ENCODE peak calls at places on chromosomes 4 and X, in six cellular contexts. B is COLO829; X is pons; A is T follicular helper cell; F is stimulated activated CD8-positive, alpha-beta memory T cell treated with anti-CD3 and anti-CD28 coated beads, Interleukin-4, amount 100 ng/mL, for 1 hour; W is WERI-Rb-1. K is an unnamed sample.
A peak's percentile ranks its signal among the peaks of the same experiment; 100 is the strongest.

GRCh38 chr4:48954314-48954713 is 31.8 kb upstream of the CWH43 start:
- DNase-seq in B (no peak), A (no peak), W (no peak), X (no peak), F (no peak), K (no peak)

GRCh38 chrX:1659664-1660461 is 45.0 kb downstream of the ASMT start:
- DNase-seq in A (no peak), B (no peak), W (no peak), X (no peak), F (no peak), K (no peak)

GRCh38 chr4:85478576-85478975 is 3.6 kb downstream of the ARHGAP24 start:
- DNase-seq in W (no peak), X (no peak), A (no peak), B (peak; percentile 36), F (no peak), K (no peak)

GRCh38 chrX:49053223-49054072 is 5.4 kb upstream of the CCDC120 start:
- DNase-seq in W (peak; percentile 85), F (peak; percentile 29), A (peak; percentile 30), B (peak; percentile 74), X (no peak), K (peak; percentile 78)

GRCh38 chr4:108031427-108032083 is 41.9 kb downstream of the HADH start:
- DNase-seq in F (no peak), A (no peak), X (no peak), W (no peak), B (no peak), K (no peak)

GRCh38 chr4:26992657-26993361 is 132.2 kb downstream of the STIM2 start:
- DNase-seq in A (no peak), B (peak; percentile 51), W (no peak), F (no peak), X (peak; percentile 79), K (peak; percentile 38)

GRCh38 chr4:15130441-15130840 is 128.2 kb downstream of the CPEB2 start:
- DNase-seq in A (no peak), B (no peak), F (no peak), X (peak; percentile 75), W (no peak), K (no peak)

GRCh38 chrX:130330706-130331105 is 9.0 kb upstream of the SLC25A14 start:
- DNase-seq in B (peak; percentile 17), W (peak; percentile 78), A (peak; percentile 7), X (peak; percentile 12), F (no peak), K (peak; percentile 50)

GRCh38 chr4:104967034-104967401 is 179.7 kb upstream of the TET2 start:
- DNase-seq in X (peak; percentile 6), A (no peak), B (no peak), W (no peak), F (no peak), K (no peak)

GRCh38 chr4:77695769-77696168 is 90.1 kb downstream of the CXCL13 start:
- DNase-seq in W (no peak), F (no peak), A (no peak), X (no peak), B (peak; percentile 95), K (peak; percentile 52)

GRCh38 chr4:87811977-87812376 is 12.6 kb downstream of the IBSP start:
- DNase-seq in F (no peak), B (no peak), X (no peak), W (no peak), A (no peak), K (no peak)

GRCh38 chr4:73922766-73923630 is 53.8 kb downstream of the CXCL1 start:
- DNase-seq in B (no peak), A (no peak), X (peak; percentile 3), F (no peak), W (no peak), K (no peak)

GRCh38 chr4:64564126-64564525 is 154.9 kb upstream of the TECRL start:
- DNase-seq in F (no peak), X (no peak), W (no peak), A (no peak), B (peak; percentile 49), K (no peak)

GRCh38 chr4:130808492-130808891 is 1712.5 kb downstream of the C4orf33 start:
- DNase-seq in B (peak; percentile 7), F (no peak), X (peak; percentile 24), A (no peak), W (no peak), K (no peak)

GRCh38 chrX:78595901-78596502 is 63.1 kb downstream of the RTL3 start:
- DNase-seq in W (no peak), B (no peak), A (no peak), X (no peak), F (no peak), K (peak; percentile 77)

GRCh38 chr4:113469023-113469390 is 292.5 kb downstream of the CAMK2D start:
- DNase-seq in B (no peak), W (no peak), A (no peak), F (no peak), X (no peak), K (no peak)